ENCODE peak calls at places on chromosomes 5 and 9, in nine cellular contexts. V is fibroblast of mammary gland; M is gastrocnemius medialis; R is heart left ventricle; E is CD8-positive, alpha-beta T cell; T is psoas muscle; P is fibroblast of the aortic adventitia; S is mammary epithelial cell; Y is A549. Q is an unnamed sample.

GRCh38 chr9:86546712-86547111 is 192.5 kb upstream of the TUT7 start:
- DNase-seq in E (no peak), V (no peak), T (peak), M (peak), R (no peak), Y (no peak), S (no peak), P (no peak), Q (no peak)

GRCh38 chr5:172428224-172429166 is 25.8 kb downstream of the SH3PXD2B start:
- DNase-seq in T (no peak), R (peak), Y (no peak), V (no peak), M (no peak), P (no peak), S (no peak), E (no peak), Q (no peak)

GRCh38 chr5:126805108-126805507 is 28.2 kb downstream of the LMNB1 start:
- DNase-seq in S (peak), E (no peak), T (no peak), V (peak), R (no peak), P (peak), Y (no peak), M (no peak), Q (peak)

GRCh38 chr5:28370896-28371295 is 1332.5 kb upstream of the CDH9 start:
- DNase-seq in V (no peak), E (no peak), P (no peak), R (no peak), T (no peak), M (no peak), S (no peak), Y (no peak), Q (no peak)

GRCh38 chr9:91162784-91163440 is 198.8 kb downstream of the AUH start:
- DNase-seq in P (no peak), M (no peak), E (peak), S (no peak), T (no peak), V (no peak), Y (no peak), R (peak), Q (no peak)

GRCh38 chr5:51043740-51044139 is 339.5 kb upstream of the ISL1 start:
- DNase-seq in Y (no peak), V (no peak), R (no peak), M (no peak), T (no peak), P (no peak), E (no peak), S (peak), Q (no peak)

GRCh38 chr9:135224921-135225541 is 137.6 kb downstream of the OLFM1 start:
- DNase-seq in R (peak), Y (no peak), S (no peak), M (no peak), V (no peak), T (no peak), P (no peak), E (no peak), Q (no peak)

GRCh38 chr9:91966503-91966902 is 16.5 kb upstream of the ROR2 start:
- DNase-seq in S (peak), M (no peak), E (no peak), T (no peak), P (no peak), Y (no peak), V (peak), R (no peak), Q (no peak)

GRCh38 chr5:78345485-78345884 is 14.9 kb upstream of the SCAMP1 start:
- DNase-seq in V (peak), M (no peak), R (no peak), E (no peak), P (peak), Y (no peak), S (peak), T (no peak), Q (no peak)

GRCh38 chr5:127863161-127863560 is 160.0 kb downstream of the CCDC192 start:
- DNase-seq in Y (no peak), V (no peak), E (no peak), M (no peak), S (no peak), P (no peak), T (no peak), R (no peak), Q (no peak)

GRCh38 chr5:145854651-145855258 is 18.1 kb downstream of the GRXCR2 start:
- DNase-seq in R (no peak), S (peak), P (peak), T (no peak), E (no peak), M (no peak), Y (peak), V (peak), Q (peak)

GRCh38 chr9:21837501-21837900 is 35.1 kb downstream of the MTAP start:
- DNase-seq in S (no peak), R (no peak), Y (no peak), E (no peak), M (no peak), T (no peak), V (no peak), P (no peak), Q (no peak)

GRCh38 chr9:7234144-7234543 is 476.4 kb downstream of the KDM4C start:
- DNase-seq in V (peak), P (peak), S (peak), E (no peak), T (no peak), Y (peak), R (no peak), M (no peak), Q (no peak)

GRCh38 chr5:187617-188451 is 3.5 kb upstream of the LRRC14B start:
- DNase-seq in S (no peak), P (no peak), V (no peak), M (no peak), E (no peak), R (peak), T (peak), Y (no peak), Q (no peak)

GRCh38 chr5:59685806-59686205 is 207.7 kb downstream of the PDE4D start:
- DNase-seq in R (no peak), P (no peak), T (no peak), S (no peak), V (peak), Y (no peak), E (no peak), M (no peak), Q (no peak)

GRCh38 chr5:148820778-148821395 is 5.5 kb upstream of the ADRB2 start:
- DNase-seq in T (no peak), Y (peak), M (no peak), P (peak), V (peak), R (no peak), E (peak), S (peak), Q (no peak)

GRCh38 chr9:21993893-21994525 is at the start of gene CDKN2A:
- DNase-seq in S (peak), M (no peak), E (peak), P (no peak), V (no peak), R (no peak), T (no peak), Y (no peak), Q (no peak)

GRCh38 chr5:10726913-10727517 is 34.0 kb downstream of the DAP start:
- DNase-seq in S (no peak), Y (no peak), V (no peak), M (no peak), P (no peak), R (no peak), E (no peak), T (no peak), Q (no peak)

GRCh38 chr9:29241320-29241719 is 1668.0 kb upstream of the C9orf72 start:
- DNase-seq in Y (no peak), R (no peak), M (no peak), T (no peak), E (no peak), S (peak), P (no peak), V (no peak), Q (no peak)

GRCh38 chr9:97703437-97704326 is 6.5 kb upstream of the XPA start:
- DNase-seq in V (peak), T (no peak), P (peak), R (no peak), Y (peak), M (no peak), E (no peak), S (peak), Q (peak)

GRCh38 chr9:101119206-101119819 is 90.8 kb downstream of the PLPPR1 start:
- DNase-seq in V (peak), T (peak), M (no peak), E (no peak), R (peak), P (peak), S (peak), Y (peak), Q (no peak)

GRCh38 chr9:37969558-37970300 is 65.8 kb upstream of the SLC25A51 start:
- DNase-seq in R (no peak), M (no peak), V (no peak), E (no peak), T (no peak), Y (no peak), P (no peak), S (no peak), Q (no peak)

GRCh38 chr9:33024966-33025571 is at the start of gene DNAJA1:
- DNase-seq in R (peak), V (peak), S (peak), E (peak), M (peak), Y (peak), T (peak), P (peak), Q (peak)

GRCh38 chr5:137760294-137761019 is 6.3 kb upstream of the HNRNPA0 start:
- DNase-seq in M (no peak), P (no peak), R (no peak), S (no peak), T (no peak), Y (no peak), V (no peak), E (no peak), Q (no peak)

GRCh38 chr5:153425914-153426313 is 64.6 kb upstream of the GRIA1 start:
- DNase-seq in V (peak), S (peak), M (no peak), P (no peak), Y (peak), E (no peak), R (no peak), T (no peak), Q (no peak)

GRCh38 chr5:137470111-137470920 is 28.8 kb downstream of the SPOCK1 start:
- DNase-seq in Y (peak), S (peak), E (no peak), T (peak), V (peak), P (peak), M (peak), R (peak), Q (peak)

GRCh38 chr5:67425514-67425913 is 228.9 kb upstream of the CD180 start:
- DNase-seq in Y (no peak), M (no peak), T (no peak), S (peak), V (peak), P (peak), R (no peak), E (no peak), Q (no peak)

DNA sequence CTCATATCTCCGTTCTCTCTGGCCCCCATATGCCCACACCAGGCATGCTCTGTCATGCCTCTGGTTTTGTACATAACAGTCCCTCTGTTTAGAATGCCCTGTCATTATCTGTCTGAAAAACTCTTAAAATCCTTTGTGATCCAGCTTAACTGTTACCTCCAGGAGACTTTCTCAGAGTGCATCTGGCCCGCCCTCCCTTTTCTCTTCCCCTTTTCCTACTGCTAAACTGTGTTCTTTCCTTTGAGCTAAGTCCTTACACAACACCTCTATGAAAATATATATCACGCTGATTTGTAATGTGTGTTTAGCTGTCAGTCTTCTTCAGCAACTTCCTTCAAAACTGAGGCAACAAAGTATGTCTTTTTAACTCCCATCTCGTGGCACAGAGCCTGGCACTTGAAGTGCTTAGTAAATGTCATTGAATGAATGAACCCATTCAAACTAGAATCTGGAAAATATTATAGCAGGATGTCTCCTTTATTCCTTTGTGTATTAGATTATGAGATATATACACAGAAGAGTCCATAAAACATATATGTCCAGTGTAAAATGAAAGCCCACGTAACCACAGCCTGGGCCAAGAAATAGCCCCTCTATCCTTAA is 166.2 kb upstream of the KLF9 start:
- DNase-seq in Y (no peak), V (no peak), P (no peak), S (peak), E (no peak), T (no peak), M (no peak), R (no peak), Q (no peak)
- H3K4me3 ChIP-seq in Y (no peak), V (no peak), P (no peak), S (no peak), E (no peak), T (no peak), M (no peak), R (no peak), Q (no peak)

GRCh38 chr5:144390133-144390532 is 219.5 kb downstream of the KCTD16 start:
- DNase-seq in V (no peak), R (no peak), E (no peak), Y (peak), S (peak), M (no peak), T (no peak), P (peak), Q (no peak)
- TF ChIP-seq CTCF in V (peak), R (no peak), E (no peak), Y (no peak), S (peak), M (no peak), T (no peak), P (peak), Q (peak)

GRCh38 chr5:72110401-72111013 is 3.2 kb downstream of the MAP1B start:
- DNase-seq in S (no peak), M (peak), E (no peak), P (no peak), V (no peak), Y (no peak), R (no peak), T (peak), Q (no peak)
- H3K4me3 ChIP-seq in S (no peak), M (peak), E (no peak), P (peak), V (peak), Y (peak), R (no peak), T (peak), Q (peak)

DNA sequence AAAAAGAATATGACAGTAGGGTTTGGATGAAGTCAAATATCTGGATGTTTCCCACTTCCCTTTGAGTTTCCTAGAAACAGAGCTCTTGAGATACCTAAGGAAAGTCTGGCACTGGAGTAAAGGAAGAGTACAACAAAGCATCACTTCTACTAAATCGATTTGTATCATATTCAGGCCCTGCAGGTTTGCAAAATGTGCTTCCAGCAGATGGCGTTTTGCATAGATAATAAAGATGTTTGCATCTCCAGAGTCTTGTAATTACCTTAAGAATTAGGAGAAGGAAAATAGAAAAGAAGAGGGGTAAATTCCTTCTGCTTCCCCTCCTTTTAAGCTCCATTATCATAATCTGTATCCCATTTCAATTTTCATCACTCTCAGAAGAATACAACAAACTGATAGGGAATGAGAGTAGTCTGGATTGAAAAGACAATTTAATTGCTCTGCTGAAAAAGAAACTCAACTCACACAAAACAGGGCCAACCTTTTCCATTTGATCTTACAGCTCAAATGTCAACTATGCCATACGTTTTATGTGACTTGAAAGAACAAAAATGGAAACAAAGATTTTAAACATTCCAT is 380.4 kb downstream of the PTPRD start:
- DNase-seq in P (peak), R (no peak), V (peak), S (no peak), Y (no peak), T (no peak), M (no peak), E (no peak), Q (no peak)
- TF ChIP-seq CTCF in P (peak), R (peak), V (peak), S (peak), Y (no peak), T (no peak), M (no peak), E (no peak), Q (no peak)

GRCh38 chr5:134122530-134122929 is 8.0 kb downstream of the TCF7 start:
- DNase-seq in P (no peak), S (no peak), E (peak), M (no peak), Y (no peak), T (no peak), R (no peak), V (no peak), Q (no peak)

GRCh38 chr5:134120386-134121138 is 6.1 kb downstream of the TCF7 start:
- DNase-seq in M (no peak), P (no peak), Y (no peak), V (no peak), S (no peak), T (no peak), E (no peak), R (no peak), Q (no peak)

GRCh38 chr5:134125195-134126015 is 10.9 kb downstream of the TCF7 start:
- DNase-seq in P (peak), V (peak), S (peak), R (peak), M (peak), T (peak), E (no peak), Y (no peak), Q (peak)

GRCh38 chr5:134124289-134125194 is 10.1 kb downstream of the TCF7 start:
- DNase-seq in Y (no peak), S (peak), V (peak), T (no peak), E (peak), P (peak), R (no peak), M (no peak), Q (peak)

GRCh38 chr5:134123360-134123759 is 8.9 kb downstream of the TCF7 start:
- DNase-seq in R (no peak), P (no peak), V (no peak), Y (no peak), E (no peak), S (no peak), M (no peak), T (no peak), Q (no peak)
- H3K4me3 ChIP-seq in R (no peak), P (no peak), V (no peak), Y (no peak), E (peak), S (no peak), M (no peak), T (no peak), Q (no peak)

GRCh38 chr5:4250254-4250653 is 654.6 kb downstream of the IRX1 start:
- DNase-seq in V (no peak), E (no peak), Y (no peak), S (no peak), R (no peak), T (no peak), M (no peak), P (no peak), Q (no peak)
- TF ChIP-seq CTCF in V (no peak), E (no peak), Y (no peak), S (no peak), R (no peak), T (no peak), M (no peak), P (no peak), Q (no peak)

GRCh38 chr5:151684690-151685361 is 1.9 kb downstream of the SPARC start:
- DNase-seq in M (peak), V (peak), Y (peak), E (no peak), T (peak), R (peak), S (peak), P (peak), Q (peak)

GRCh38 chr5:151683444-151683843 is 3.3 kb downstream of the SPARC start:
- DNase-seq in R (no peak), S (no peak), P (peak), M (no peak), Y (no peak), T (no peak), V (no peak), E (no peak), Q (no peak)

GRCh38 chr5:151682751-151683331 is 3.9 kb downstream of the SPARC start:
- DNase-seq in M (no peak), T (no peak), R (peak), P (peak), V (peak), Y (no peak), S (peak), E (no peak), Q (no peak)

GRCh38 chr5:151682240-151682639 is 4.5 kb downstream of the SPARC start:
- DNase-seq in Y (no peak), E (no peak), V (peak), S (no peak), T (no peak), M (no peak), R (no peak), P (peak), Q (no peak)

DNA sequence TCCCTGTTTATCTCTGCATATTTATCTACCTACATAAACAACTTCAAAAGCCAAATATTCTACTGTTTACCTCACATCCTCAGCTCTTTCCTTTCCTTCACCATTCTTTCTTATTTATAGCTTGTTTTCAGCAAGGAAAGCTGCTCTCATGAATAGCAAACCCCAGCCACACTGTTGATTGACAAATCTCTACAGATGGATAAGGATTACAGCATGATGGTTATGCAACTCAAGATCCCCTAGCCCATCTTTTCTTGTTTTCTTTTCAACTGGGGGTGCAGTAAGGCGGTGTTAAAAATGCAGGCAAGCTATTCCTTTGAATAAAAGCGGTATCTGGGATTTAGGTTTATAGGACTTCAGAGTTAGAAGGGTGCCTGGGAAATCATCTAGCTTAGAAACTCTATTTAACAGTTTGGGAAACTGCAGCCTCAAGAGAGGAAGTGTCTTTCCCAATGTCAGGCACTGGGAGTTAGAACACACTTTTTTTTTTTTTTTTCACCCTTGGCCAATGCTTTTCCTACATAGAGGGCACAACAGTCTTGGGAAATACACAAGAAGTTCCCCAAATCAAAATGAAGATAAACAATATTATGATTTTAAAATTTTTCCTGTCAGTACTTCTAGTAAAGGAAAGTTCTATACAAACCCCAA is 2.7 kb downstream of the SPARC start:
- DNase-seq in Y (no peak), T (no peak), V (no peak), E (no peak), M (no peak), S (no peak), R (no peak), P (peak), Q (no peak)
- H3K4me3 ChIP-seq in Y (no peak), T (peak), V (peak), E (no peak), M (peak), S (no peak), R (no peak), P (peak), Q (peak)

GRCh38 chr5:169826618-169827017 is 153.7 kb downstream of the INSYN2B start:
- DNase-seq in V (no peak), P (no peak), Y (no peak), R (no peak), E (no peak), M (no peak), T (no peak), S (no peak), Q (no peak)
- TF ChIP-seq CTCF in V (peak), P (peak), Y (peak), R (no peak), E (no peak), M (no peak), T (no peak), S (peak), Q (peak)

Q was measured in AG09309.